ENCODE peak calls at places on chromosomes 5 and 9, in five cellular contexts. I, V, O, H and P are unnamed samples.

GRCh38 chr9:106376689-106377088 is 486.3 kb upstream of the ZNF462 start:
- DNase-seq in I (no peak), V (no peak), O (peak; percentile 2), H (no peak), P (no peak)

GRCh38 chr5:106163233-106163632 is 1507.5 kb downstream of the EFNA5 start:
- DNase-seq in I (no peak), V (no peak), O (no peak), H (no peak), P (no peak)

GRCh38 chr9:79611091-79611614 is 39.4 kb downstream of the TLE4 start:
- DNase-seq in I (no peak), V (peak; percentile 30), O (peak; percentile 99), H (no peak), P (no peak)

GRCh38 chr5:20617876-20618275 is 629.9 kb upstream of the CDH18 start:
- DNase-seq in I (no peak), V (no peak), O (no peak), H (no peak), P (no peak)

GRCh38 chr5:173925449-173926071 is 37.4 kb downstream of the CPEB4 start:
- DNase-seq in I (no peak), V (peak; percentile 72), O (no peak), H (peak; percentile 51), P (peak; percentile 49)

GRCh38 chr9:99259231-99259918 is 37.3 kb downstream of the SEC61B start:
- DNase-seq in I (peak; percentile 59), V (peak; percentile 45), O (peak; percentile 20), H (peak; percentile 87), P (peak; percentile 83)

GRCh38 chr9:123927625-123928308 is 2.2 kb downstream of the DENND1A start:
- DNase-seq in I (no peak), V (peak; percentile 74), O (no peak), H (no peak), P (no peak)

GRCh38 chr5:80181618-80182211 is 74.1 kb downstream of the SERINC5 start:
- DNase-seq in I (peak; percentile 81), V (no peak), O (peak; percentile 53), H (peak; percentile 77), P (no peak)

GRCh38 chr5:125410501-125411162 is 664.2 kb upstream of the ZNF608 start:
- DNase-seq in I (no peak), V (peak; percentile 63), O (peak; percentile 87), H (no peak), P (no peak)

GRCh38 chr9:108056083-108056804 is 566.7 kb upstream of the KLF4 start:
- DNase-seq in I (no peak), V (peak; percentile 39), O (peak; percentile 65), H (no peak), P (no peak)

GRCh38 chr5:177985430-177986040 is 10.5 kb downstream of the PROP1 start:
- DNase-seq in I (no peak), V (no peak), O (no peak), H (no peak), P (no peak)

GRCh38 chr9:18379073-18379811 is 94.7 kb upstream of the ADAMTSL1 start:
- DNase-seq in I (no peak), V (peak; percentile 80), O (peak; percentile 94), H (no peak), P (no peak)

GRCh38 chr5:130189961-130190360 is 285.7 kb downstream of the CHSY3 start:
- DNase-seq in I (no peak), V (no peak), O (no peak), H (no peak), P (peak; percentile 35)

GRCh38 chr9:16046713-16047112 is 493.9 kb downstream of the CCDC171 start:
- DNase-seq in I (no peak), V (no peak), O (no peak), H (no peak), P (no peak)

GRCh38 chr9:28946648-28947047 is 1373.4 kb upstream of the C9orf72 start:
- DNase-seq in I (no peak), V (no peak), O (no peak), H (no peak), P (no peak)

GRCh38 chr9:16352791-16353401 is 517.6 kb downstream of the BNC2 start:
- DNase-seq in I (no peak), V (peak; percentile 97), O (no peak), H (no peak), P (no peak)

GRCh38 chr5:43020294-43020711 is 19.8 kb downstream of the ANXA2R start:
- DNase-seq in I (peak; percentile 55), V (no peak), O (peak; percentile 61), H (no peak), P (no peak)

GRCh38 chr5:156391139-156391538 is 64.2 kb downstream of the SGCD start:
- DNase-seq in I (no peak), V (peak; percentile 98), O (peak; percentile 83), H (no peak), P (no peak)

GRCh38 chr9:108652851-108653250 is 202.9 kb downstream of the ACTL7B start:
- DNase-seq in I (no peak), V (no peak), O (no peak), H (no peak), P (no peak)

GRCh38 chr9:125649315-125649714 is 57.7 kb downstream of the MAPKAP1 start:
- DNase-seq in I (no peak), V (peak; percentile 47), O (peak; percentile 88), H (no peak), P (no peak)

GRCh38 chr5:61342066-61342465 is 10.0 kb downstream of the ZSWIM6 start:
- DNase-seq in I (no peak), V (peak; percentile 67), O (peak; percentile 83), H (no peak), P (no peak)

GRCh38 chr9:4422495-4422894 is 67.8 kb upstream of the SLC1A1 start:
- DNase-seq in I (no peak), V (no peak), O (no peak), H (no peak), P (no peak)

GRCh38 chr9:87118594-87118993 is 171.3 kb upstream of the GAS1 start:
- DNase-seq in I (no peak), V (no peak), O (no peak), H (no peak), P (no peak)
- H3K4me1 ChIP-seq in I (no peaks in the 10 kb centered on the region), V (peaks cover 4% of the 10 kb centered on the region), O (peaks cover 5% of the 10 kb centered on the region), H (peaks cover 15% of the 10 kb centered on the region), P (no peaks in the 10 kb centered on the region)

DNA sequence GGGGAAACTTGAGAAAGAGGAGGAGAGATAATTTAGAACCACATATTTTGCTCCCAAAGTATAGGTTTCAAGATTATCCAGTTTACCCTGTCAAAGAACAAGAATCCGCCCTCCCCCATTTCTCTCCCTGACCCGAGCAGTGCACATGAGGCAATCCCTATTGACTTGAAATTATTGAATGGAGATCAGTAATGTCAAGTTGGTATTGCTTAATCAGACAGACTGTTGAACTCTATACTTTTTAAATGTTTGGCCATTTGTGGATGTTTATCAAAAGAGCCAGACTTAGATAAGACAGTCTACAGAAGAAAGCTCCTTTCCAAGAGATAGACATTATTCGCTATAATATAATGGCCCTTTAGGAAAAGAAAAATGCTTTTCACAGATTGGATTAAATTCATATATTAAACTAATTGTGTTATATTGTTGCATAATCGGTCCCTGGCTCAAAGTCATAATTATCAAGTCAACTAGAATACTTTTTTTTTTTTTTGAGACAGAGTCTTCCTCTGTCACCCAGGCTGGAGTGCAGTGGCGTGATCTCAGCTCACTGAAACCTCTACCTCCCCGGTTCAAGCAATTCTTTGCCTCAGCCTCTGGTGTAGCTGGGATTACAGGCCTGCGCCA is 5.3 kb downstream of the SLC25A25 start:
- DNase-seq in I (no peak), V (peak; percentile 80), O (no peak), H (no peak), P (no peak)
- H3K4me1 ChIP-seq in I (peaks cover 25% of the 10 kb centered on the region), V (peaks cover 21% of the 10 kb centered on the region), O (peaks cover 20% of the 10 kb centered on the region), H (peaks cover 84% of the 10 kb centered on the region), P (peaks cover 81% of the 10 kb centered on the region)

GRCh38 chr9:81535542-81536241 is 153.7 kb downstream of the TLE1 start:
- DNase-seq in I (no peak), V (peak; percentile 74), O (peak; percentile 80), H (no peak), P (no peak)
- H3K4me1 ChIP-seq in I (no peaks in the 10 kb centered on the region), V (no peaks in the 10 kb centered on the region), O (peaks cover 7% of the 10 kb centered on the region), H (no peaks in the 10 kb centered on the region), P (no peaks in the 10 kb centered on the region)

GRCh38 chr9:27475057-27475456 is 49.0 kb upstream of the IFNK start:
- DNase-seq in I (no peak), V (no peak), O (no peak), H (no peak), P (no peak)
- H3K4me1 ChIP-seq in I (no peaks in the 10 kb centered on the region), V (no peaks in the 10 kb centered on the region), O (no peaks in the 10 kb centered on the region), H (peaks cover 38% of the 10 kb centered on the region), P (peaks cover 4% of the 10 kb centered on the region)

GRCh38 chr9:84850830-84851372 is 181.4 kb downstream of the NTRK2 start:
- DNase-seq in I (no peak), V (no peak), O (no peak), H (no peak), P (no peak)
- H3K4me1 ChIP-seq in I (no peaks in the 10 kb centered on the region), V (no peaks in the 10 kb centered on the region), O (peaks cover 14% of the 10 kb centered on the region), H (peaks cover 16% of the 10 kb centered on the region), P (no peaks in the 10 kb centered on the region)

GRCh38 chr9:134405527-134405926 is 79.3 kb downstream of the RXRA start:
- DNase-seq in I (no peak), V (no peak), O (no peak), H (peak; percentile 78), P (no peak)
- H3K4me1 ChIP-seq in I (peaks cover 51% of the 10 kb centered on the region), V (peaks cover 30% of the 10 kb centered on the region), O (peaks cover 36% of the 10 kb centered on the region), H (peaks cover 88% of the 10 kb centered on the region), P (peaks cover 69% of the 10 kb centered on the region)

GRCh38 chr5:41924872-41925554 is at the start of gene FBXO4:
- DNase-seq in I (peak; percentile 92), V (peak; percentile 84), O (peak; percentile 73), H (peak; percentile 94), P (peak; percentile 91)

GRCh38 chr5:41921874-41922273 is 3.2 kb upstream of the FBXO4 start:
- DNase-seq in I (no peak), V (peak; percentile 9), O (peak; percentile 61), H (no peak), P (no peak)

GRCh38 chr5:41918105-41918504 is 7.0 kb upstream of the FBXO4 start:
- DNase-seq in I (no peak), V (no peak), O (no peak), H (no peak), P (no peak)

GRCh38 chr5:41924526-41924871 is 582 bp upstream of the FBXO4 start:
- DNase-seq in I (no peak), V (no peak), O (no peak), H (no peak), P (no peak)

GRCh38 chr5:41921166-41921565 is 3.9 kb upstream of the FBXO4 start:
- DNase-seq in I (no peak), V (no peak), O (no peak), H (no peak), P (no peak)
- H3K4me1 ChIP-seq in I (no peaks in the 10 kb centered on the region), V (peaks cover 3% of the 10 kb centered on the region), O (peaks cover 14% of the 10 kb centered on the region), H (peaks cover 11% of the 10 kb centered on the region), P (no peaks in the 10 kb centered on the region)

DNA sequence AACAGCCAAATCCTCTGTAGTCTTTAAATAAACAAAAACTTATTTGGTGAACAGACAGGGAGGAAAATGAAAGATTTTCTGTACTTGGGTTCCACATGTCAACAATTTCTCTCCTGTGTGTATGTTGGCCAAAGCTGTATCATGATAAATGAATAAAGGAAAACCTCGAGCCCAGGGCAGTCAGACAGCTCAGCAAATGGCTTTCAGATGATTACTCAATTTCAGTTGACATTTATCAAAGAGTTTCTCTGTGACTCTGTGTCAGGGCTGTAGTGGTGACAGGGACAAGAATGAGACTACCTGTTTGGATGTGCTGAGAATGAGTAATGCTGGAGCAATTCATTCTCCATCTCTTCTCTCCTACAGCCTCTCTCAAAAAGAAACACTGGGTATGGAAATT is 45.7 kb upstream of the PTGS1 start:
- DNase-seq in I (no peak), V (peak; percentile 32), O (peak; percentile 42), H (no peak), P (no peak)
- H3K4me1 ChIP-seq in I (no peaks in the 10 kb centered on the region), V (peaks cover 5% of the 10 kb centered on the region), O (no peaks in the 10 kb centered on the region), H (no peaks in the 10 kb centered on the region), P (no peaks in the 10 kb centered on the region)

GRCh38 chr9:137055385-137056364 is 1.8 kb upstream of the ENTPD2 start:
- DNase-seq in I (peak; percentile 95), V (peak; percentile 91), O (peak; percentile 66), H (peak; percentile 73), P (peak; percentile 82)
- H3K4me1 ChIP-seq in I (peaks cover 15% of the 10 kb centered on the region), V (peaks cover 2% of the 10 kb centered on the region), O (peaks cover 5% of the 10 kb centered on the region), H (peaks cover 30% of the 10 kb centered on the region), P (peaks cover 9% of the 10 kb centered on the region)